ENCODE peak calls at places on chromosomes 6 and 20, in four cellular contexts. Y is astrocyte, H is bronchial epithelial cell, L is WTC11. X is an unnamed sample.

GRCh38 chr6:92684386-92684785 is 735.0 kb downstream of the EPHA7 start:
- DNase-seq in L (no peak), H (peak; percentile 43), Y (peak; percentile 9), X (no peak)

GRCh38 chr6:26232950-26233607 is 131.9 kb upstream of the BTN3A2 start:
- DNase-seq in L (no peak), H (peak; percentile 44), Y (peak; percentile 38), X (no peak)

GRCh38 chr6:5112065-5112799 is 27.1 kb downstream of the PPP1R3G start:
- DNase-seq in H (peak; percentile 86), Y (peak; percentile 75), L (no peak), X (no peak)

GRCh38 chr20:31587545-31588389 is 17.3 kb upstream of the ID1 start:
- DNase-seq in H (no peak), L (no peak), Y (no peak), X (no peak)

GRCh38 chr6:159184559-159184958 is 15.4 kb downstream of the FNDC1 start:
- DNase-seq in L (no peak), H (no peak), Y (peak; percentile 93), X (no peak)

GRCh38 chr20:46230811-46231282 is 77.5 kb downstream of the CDH22 start:
- DNase-seq in H (peak; percentile 42), L (peak; percentile 84), Y (peak; percentile 15), X (peak; percentile 73)

GRCh38 chr6:27303613-27304272 is 8.3 kb downstream of the POM121L2 start:
- DNase-seq in H (peak; percentile 28), Y (no peak), L (no peak), X (no peak)

GRCh38 chr6:2843138-2843740 is 1.6 kb upstream of the SERPINB1 start:
- DNase-seq in Y (peak; percentile 38), L (no peak), H (no peak), X (no peak)

GRCh38 chr6:168299541-168300511 is 19.8 kb downstream of the DACT2 start:
- DNase-seq in L (no peak), H (no peak), Y (no peak), X (no peak)

GRCh38 chr6:125994659-125995488 is 8.5 kb downstream of the TRMT11 start:
- DNase-seq in H (no peak), Y (no peak), L (no peak), X (no peak)

GRCh38 chr20:33353013-33353402 is 48.3 kb downstream of the CDK5RAP1 start:
- DNase-seq in Y (no peak), L (no peak), H (no peak), X (no peak)

GRCh38 chr6:85135376-85136094 is 314.3 kb upstream of the NT5E start:
- DNase-seq in Y (no peak), L (no peak), H (peak; percentile 21), X (no peak)

GRCh38 chr20:37526839-37527637 is 638 bp downstream of the BLCAP start:
- DNase-seq in Y (peak; percentile 13), H (peak; percentile 28), L (no peak), X (peak; percentile 44)

GRCh38 chr6:52304917-52305316 is 20.4 kb upstream of the MCM3 start:
- DNase-seq in Y (peak; percentile 45), H (no peak), L (no peak), X (no peak)

GRCh38 chr6:50791900-50792508 is 26.7 kb upstream of the TFAP2B start:
- DNase-seq in H (peak; percentile 62), Y (no peak), L (no peak), X (peak; percentile 42)

GRCh38 chr20:1467355-1468116 is 887 bp upstream of the NSFL1C start:
- DNase-seq in L (no peak), Y (no peak), H (no peak), X (peak; percentile 46)

GRCh38 chr6:36114798-36115408 is 15.4 kb upstream of the MAPK13 start:
- DNase-seq in H (no peak), Y (no peak), L (no peak), X (no peak)

GRCh38 chr20:40997116-40997515 is 31.5 kb upstream of the TOP1 start:
- DNase-seq in H (no peak), L (peak; percentile 57), Y (no peak), X (no peak)

GRCh38 chr6:16190214-16190613 is 48.2 kb upstream of the GMPR start:
- DNase-seq in H (no peak), L (no peak), Y (no peak), X (no peak)

GRCh38 chr20:37644605-37645004 is 49.2 kb upstream of the CTNNBL1 start:
- DNase-seq in L (no peak), Y (no peak), H (no peak), X (no peak)

GRCh38 chr6:13813621-13814175 is 659 bp downstream of the MCUR1 start:
- DNase-seq in H (peak; percentile 33), Y (peak; percentile 64), L (peak; percentile 84), X (peak; percentile 80)

GRCh38 chr6:11337306-11337705 is 104.8 kb upstream of the NEDD9 start:
- DNase-seq in H (no peak), Y (no peak), L (no peak), X (no peak)

GRCh38 chr6:85669735-85670194 is 27.1 kb upstream of the SYNCRIP start:
- DNase-seq in H (peak; percentile 88), L (no peak), Y (peak; percentile 27), X (no peak)

GRCh38 chr20:48928832-48929725 is 7.6 kb downstream of the ARFGEF2 start:
- DNase-seq in H (no peak), Y (peak; percentile 71), L (no peak), X (no peak)

GRCh38 chr6:43383021-43383667 is 13.7 kb upstream of the ZNF318 start:
- DNase-seq in Y (peak; percentile 70), H (peak; percentile 47), L (no peak), X (no peak)

GRCh38 chr6:108597601-108598315 is 37.0 kb downstream of the FOXO3 start:
- DNase-seq in L (no peak), H (no peak), Y (no peak), X (no peak)

GRCh38 chr20:31713312-31714049 is 9.2 kb downstream of the BCL2L1 start:
- DNase-seq in Y (peak; percentile 87), H (peak; percentile 80), L (no peak), X (peak; percentile 54)

GRCh38 chr6:90432937-90433336 is 136.3 kb upstream of the BACH2 start:
- DNase-seq in H (no peak), Y (no peak), L (no peak), X (no peak)

GRCh38 chr6:90436403-90436802 is 139.8 kb upstream of the BACH2 start:
- DNase-seq in Y (no peak), H (no peak), L (no peak), X (no peak)

GRCh38 chr6:90432408-90432775 is 135.7 kb upstream of the BACH2 start:
- DNase-seq in L (no peak), H (no peak), Y (no peak), X (no peak)

GRCh38 chr6:90435207-90435899 is 138.7 kb upstream of the BACH2 start:
- DNase-seq in H (no peak), Y (peak; percentile 19), L (no peak), X (no peak)

GRCh38 chr6:90434096-90434495 is 137.5 kb upstream of the BACH2 start:
- DNase-seq in Y (no peak), H (no peak), L (peak; percentile 28), X (no peak)
- TF ChIP-seq CTCF in Y (no peak), H (no peak), L (peak; percentile 22), X (no peak)

GRCh38 chr20:4795394-4795793 is 73.7 kb downstream of the PRND start:
- DNase-seq in Y (peak; percentile 45), H (peak; percentile 72), L (no peak), X (no peak)

GRCh38 chr20:4797275-4797674 is 75.6 kb downstream of the PRND start:
- DNase-seq in H (peak; percentile 3), Y (no peak), L (no peak), X (no peak)

GRCh38 chr20:4800131-4800530 is 78.4 kb downstream of the PRND start:
- DNase-seq in L (no peak), Y (no peak), H (no peak), X (no peak)

GRCh38 chr20:4800676-4801449 is 79.2 kb downstream of the PRND start:
- DNase-seq in H (no peak), L (no peak), Y (no peak), X (no peak)

DNA sequence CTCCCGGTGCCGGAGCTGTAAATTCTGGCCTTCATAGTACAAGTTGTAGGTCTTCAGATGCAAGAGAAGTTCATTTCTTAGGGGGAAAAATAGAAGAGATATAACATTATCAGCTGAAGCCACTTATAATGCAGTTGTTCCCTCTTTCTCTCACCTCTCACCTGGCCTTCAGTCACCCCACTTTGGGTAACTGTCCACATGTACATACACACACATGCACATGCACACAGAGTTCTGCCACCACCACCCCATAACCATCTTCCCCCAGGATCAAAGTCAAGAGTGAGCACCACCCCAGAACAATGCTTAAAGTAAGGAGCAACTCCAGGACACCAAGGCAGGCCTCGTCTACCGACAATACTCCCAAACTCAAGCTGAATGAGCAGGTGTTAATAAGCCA is 76.3 kb downstream of the PRND start:
- DNase-seq in H (no peak), L (no peak), Y (no peak), X (no peak)
- TF ChIP-seq CTCF in H (no peak), L (no peak), Y (no peak), X (no peak)

DNA sequence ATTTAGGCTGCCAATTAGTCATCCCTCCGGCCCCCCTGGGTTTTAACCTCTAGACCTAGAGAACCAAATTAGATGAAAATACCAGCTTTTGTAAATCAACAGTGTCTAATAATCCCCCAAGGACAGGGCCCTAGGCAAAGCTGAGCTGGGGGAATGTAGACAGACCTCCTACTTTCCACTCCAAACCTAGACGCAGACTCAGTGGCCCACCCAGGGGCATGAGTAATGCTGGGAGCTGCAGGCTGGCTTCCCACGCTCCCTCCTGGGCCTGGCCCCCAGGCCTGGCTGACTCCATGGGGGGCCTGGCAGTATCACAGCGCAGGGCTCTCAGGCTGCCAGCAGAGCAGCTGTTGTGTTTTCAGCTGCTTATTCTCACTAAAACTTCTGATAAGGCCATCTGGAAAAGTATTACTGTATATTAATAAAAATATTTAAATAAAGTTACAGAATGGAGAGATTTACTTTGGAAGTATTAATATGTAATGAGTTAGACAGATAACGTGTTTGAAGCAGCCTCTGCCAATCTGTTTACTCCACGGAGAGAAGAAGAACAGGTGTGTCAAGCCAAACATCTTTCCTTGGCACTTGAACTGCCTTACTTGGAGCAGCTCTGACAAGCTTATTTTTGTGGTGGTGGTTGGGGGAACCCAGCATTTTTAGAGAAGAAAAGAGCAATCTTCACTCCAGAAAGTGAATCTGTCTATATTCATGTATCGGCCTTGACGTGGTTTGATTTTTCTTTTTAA is 144.0 kb upstream of the AGPAT4 start:
- DNase-seq in H (no peak), Y (peak; percentile 96), L (no peak), X (no peak)
- TF ChIP-seq CTCF in H (no peak), Y (no peak), L (no peak), X (no peak)

GRCh38 chr6:118530942-118531341 is 17.2 kb upstream of the PLN start:
- DNase-seq in Y (no peak), L (no peak), H (no peak), X (no peak)
- TF ChIP-seq CTCF in Y (no peak), L (no peak), H (no peak), X (no peak)

DNA sequence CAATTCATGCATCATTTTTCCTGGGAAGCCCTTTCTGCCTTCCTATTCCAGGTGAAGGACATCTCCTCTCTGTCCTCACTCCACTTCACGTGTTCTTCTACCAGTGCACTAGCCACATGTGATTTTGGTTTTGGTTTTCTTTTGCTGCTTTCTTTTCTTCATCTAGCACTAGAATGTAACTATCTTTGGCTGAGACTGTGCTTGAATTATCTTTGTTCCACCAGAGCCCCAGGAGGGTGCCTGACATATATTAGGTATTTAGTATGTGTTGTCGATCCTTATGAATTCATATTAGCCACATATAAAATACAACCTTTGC is 79.9 kb downstream of the VGLL2 start:
- DNase-seq in L (no peak), H (no peak), Y (no peak), X (no peak)
- TF ChIP-seq CTCF in L (no peak), H (no peak), Y (no peak), X (no peak)